ENCODE peak calls at places on chromosomes 1 and 21, in eight cellular contexts. S is A673, Y is choroid plexus epithelial cell, H is amygdala, O is RWPE2, D is A172, I is HT1080, W is left colon. B is an unnamed sample.

GRCh38 chr1:188170935-188171334 is 1342.2 kb downstream of the PLA2G4A start:
- DNase-seq in Y (no peak), W (no peak), S (no peak), I (no peak), D (no peak), O (no peak), H (no peak), B (no peak)

GRCh38 chr1:112507896-112508241 is 896 bp upstream of the WNT2B start:
- DNase-seq in W (no peak), H (no peak), D (no peak), I (no peak), O (no peak), S (peak), Y (no peak), B (no peak)

GRCh38 chr1:12450831-12451559 is 167.0 kb downstream of the DHRS3 start:
- DNase-seq in D (no peak), S (no peak), I (no peak), W (no peak), O (no peak), H (no peak), Y (peak), B (no peak)

GRCh38 chr1:203644661-203645510 is 18.3 kb downstream of the ATP2B4 start:
- DNase-seq in I (peak), S (no peak), D (peak), W (no peak), Y (no peak), O (no peak), H (no peak), B (no peak)

GRCh38 chr1:235996048-235996785 is 68.7 kb downstream of the NID1 start:
- DNase-seq in S (no peak), W (no peak), O (no peak), Y (no peak), I (no peak), D (no peak), H (no peak), B (no peak)

GRCh38 chr1:116988248-116988647 is 13.3 kb upstream of the CD101 start:
- DNase-seq in W (no peak), I (no peak), O (no peak), D (peak), Y (peak), H (no peak), S (peak), B (no peak)

GRCh38 chr1:31577515-31578191 is 1.3 kb downstream of the TINAGL1 start:
- DNase-seq in W (no peak), D (peak), O (no peak), H (no peak), S (no peak), I (peak), Y (peak), B (no peak)

GRCh38 chr1:168763031-168763430 is 34.0 kb upstream of the DPT start:
- DNase-seq in O (no peak), Y (no peak), I (no peak), W (no peak), D (no peak), H (no peak), S (no peak), B (no peak)

GRCh38 chr1:241775021-241775420 is 73.0 kb upstream of the EXO1 start:
- DNase-seq in W (no peak), H (no peak), Y (no peak), D (no peak), I (no peak), O (no peak), S (no peak), B (no peak)

GRCh38 chr1:188715566-188715965 is 1762.1 kb downstream of the BRINP3 start:
- DNase-seq in H (no peak), O (no peak), Y (peak), I (no peak), S (peak), D (peak), W (no peak), B (no peak)

GRCh38 chr1:14921057-14921456 is 232.5 kb upstream of the TMEM51 start:
- DNase-seq in S (no peak), O (no peak), H (no peak), Y (peak), D (no peak), I (no peak), W (no peak), B (no peak)

GRCh38 chr1:937521-937920 is 13.8 kb downstream of the SAMD11 start:
- DNase-seq in H (no peak), W (no peak), O (no peak), I (no peak), D (no peak), S (no peak), Y (no peak), B (no peak)

GRCh38 chr1:112716133-112716720 is 1.1 kb upstream of the PPM1J start:
- DNase-seq in D (peak), I (peak), S (peak), W (peak), H (peak), O (no peak), Y (peak), B (peak)

GRCh38 chr21:46080171-46081021 is 17.5 kb upstream of the COL6A2 start:
- DNase-seq in H (peak), Y (no peak), W (no peak), D (no peak), S (no peak), I (no peak), O (peak), B (peak)

GRCh38 chr1:175865041-175865766 is 121.8 kb upstream of the TNR start:
- DNase-seq in I (no peak), S (no peak), Y (no peak), H (peak), O (no peak), W (no peak), D (no peak), B (no peak)

GRCh38 chr1:7044471-7044805 is 259.2 kb downstream of the CAMTA1 start:
- DNase-seq in O (no peak), H (no peak), S (no peak), I (no peak), D (no peak), W (no peak), Y (no peak), B (no peak)

GRCh38 chr1:209769956-209770355 is 14.1 kb downstream of the TRAF3IP3 start:
- DNase-seq in D (peak), S (peak), H (no peak), Y (peak), O (no peak), I (no peak), W (no peak), B (no peak)

GRCh38 chr1:118136511-118136937 is 48.5 kb downstream of the SPAG17 start:
- DNase-seq in I (peak), W (no peak), S (peak), Y (peak), H (no peak), O (peak), D (peak), B (no peak)

GRCh38 chr1:21258331-21259134 is 31.7 kb downstream of the ECE1 start:
- DNase-seq in Y (no peak), S (no peak), W (no peak), H (no peak), O (no peak), D (no peak), I (no peak), B (peak)

GRCh38 chr1:76802094-76802493 is 65.2 kb upstream of the ST6GALNAC5 start:
- DNase-seq in Y (no peak), W (no peak), I (no peak), H (no peak), D (no peak), S (peak), O (no peak), B (no peak)

GRCh38 chr21:31888936-31889371 is 16.1 kb downstream of the HUNK start:
- DNase-seq in O (no peak), S (no peak), D (no peak), Y (no peak), H (no peak), W (no peak), I (no peak), B (peak)

GRCh38 chr1:68045511-68046180 is 4.8 kb downstream of the DIRAS3 start:
- DNase-seq in I (no peak), H (no peak), S (no peak), O (no peak), Y (no peak), D (no peak), W (no peak), B (no peak)

GRCh38 chr21:33419538-33420123 is 16.4 kb downstream of the IFNGR2 start:
- DNase-seq in W (no peak), I (no peak), D (peak), S (no peak), Y (peak), O (no peak), H (no peak), B (no peak)

GRCh38 chr1:34162852-34163766 is 1.9 kb downstream of the CSMD2 start:
- DNase-seq in Y (peak), D (peak), H (peak), S (peak), I (peak), O (no peak), W (peak), B (no peak)

GRCh38 chr21:31912501-31912900 is 39.7 kb downstream of the HUNK start:
- DNase-seq in O (no peak), W (no peak), I (no peak), D (no peak), S (no peak), H (no peak), Y (no peak), B (no peak)

GRCh38 chr1:156492591-156493080 is 7.9 kb downstream of the MEF2D start:
- DNase-seq in S (no peak), I (no peak), D (no peak), W (no peak), H (no peak), O (no peak), Y (no peak), B (no peak)

GRCh38 chr1:86069757-86070145 is 86.8 kb downstream of the COL24A1 start:
- DNase-seq in W (no peak), I (no peak), Y (peak), D (no peak), S (no peak), O (no peak), H (no peak), B (no peak)

GRCh38 chr1:41274827-41275519 is 32.9 kb upstream of the SCMH1 start:
- DNase-seq in S (no peak), O (no peak), H (no peak), D (no peak), Y (no peak), W (no peak), I (no peak), B (no peak)

GRCh38 chr21:45982758-45983731 is 1.5 kb downstream of the COL6A1 start:
- DNase-seq in Y (no peak), W (no peak), D (no peak), H (no peak), S (no peak), I (no peak), O (peak), B (no peak)

GRCh38 chr1:91427741-91428140 is 23.1 kb upstream of the HFM1 start:
- DNase-seq in D (no peak), W (no peak), S (no peak), O (peak), I (no peak), H (no peak), Y (no peak), B (no peak)

GRCh38 chr1:20110679-20111078 is 8.7 kb downstream of the PLA2G2D start:
- DNase-seq in Y (no peak), H (no peak), O (no peak), W (peak), I (peak), S (no peak), D (peak), B (no peak)